ENCODE peak calls at places on chromosomes 13 and 19, in ten cellular contexts. One of them, this sample, is unnamed.
A peak's percentile ranks its signal among the peaks of the same experiment; 100 is the strongest.

GRCh38 chr13:26679945-26680516 is 80.6 kb downstream of the GPR12 start:
- DNase-seq in Calu3: no peak
- DNase-seq in stimulated activated CD4-positive, alpha-beta T cell treated with anti-CD3 and anti-CD28 coated beads, Interleukin-1b, Interleukin-23, amount 100 ng/mL, for 1 hour: no peak
- DNase-seq in stimulated activated naive CD8-positive, alpha-beta T cell treated with anti-CD3 and anti-CD28 coated beads, Interleukin-15, Interleukin-2, amounts not matched to agents 100 U/mL and 50 U/mL, for 24 hours: no peak
- DNase-seq in NCI-H345: no peak
- DNase-seq in AG08395: no peak
- DNase-seq in adrenal gland: no peak
- DNase-seq in GM23248: no peak
- DNase-seq in NCI-H187 treated with DMSO at 0.1 percent for 48 hours: no peak
- DNase-seq in foreskin keratinocyte: no peak
- DNase-seq in this sample: peak; percentile 27

GRCh38 chr13:44764334-44764733 is 188.2 kb upstream of the TSC22D1 start:
- DNase-seq in Calu3: peak; percentile 43
- DNase-seq in stimulated activated CD4-positive, alpha-beta T cell treated with anti-CD3 and anti-CD28 coated beads, Interleukin-1b, Interleukin-23, amount 100 ng/mL, for 1 hour: no peak
- DNase-seq in stimulated activated naive CD8-positive, alpha-beta T cell treated with anti-CD3 and anti-CD28 coated beads, Interleukin-15, Interleukin-2, amounts not matched to agents 100 U/mL and 50 U/mL, for 24 hours: no peak
- DNase-seq in NCI-H345: no peak
- DNase-seq in AG08395: no peak
- DNase-seq in adrenal gland: peak; percentile 47
- DNase-seq in GM23248: no peak
- DNase-seq in NCI-H187 treated with DMSO at 0.1 percent for 48 hours: no peak
- DNase-seq in foreskin keratinocyte: no peak
- DNase-seq in this sample: no peak

GRCh38 chr19:18428837-18429674 is 8.9 kb downstream of the ISYNA1 start:
- DNase-seq in Calu3: no peak
- DNase-seq in stimulated activated CD4-positive, alpha-beta T cell treated with anti-CD3 and anti-CD28 coated beads, Interleukin-1b, Interleukin-23, amount 100 ng/mL, for 1 hour: no peak
- DNase-seq in stimulated activated naive CD8-positive, alpha-beta T cell treated with anti-CD3 and anti-CD28 coated beads, Interleukin-15, Interleukin-2, amounts not matched to agents 100 U/mL and 50 U/mL, for 24 hours: peak; percentile 88
- DNase-seq in NCI-H345: peak; percentile 87
- DNase-seq in AG08395: peak; percentile 93
- DNase-seq in adrenal gland: peak; percentile 82
- DNase-seq in GM23248: peak; percentile 97
- DNase-seq in NCI-H187 treated with DMSO at 0.1 percent for 48 hours: no peak
- DNase-seq in foreskin keratinocyte: no peak
- DNase-seq in this sample: no peak

GRCh38 chr19:39160889-39161672 is 35.5 kb downstream of the PAK4 start:
- DNase-seq in Calu3: no peak
- DNase-seq in stimulated activated CD4-positive, alpha-beta T cell treated with anti-CD3 and anti-CD28 coated beads, Interleukin-1b, Interleukin-23, amount 100 ng/mL, for 1 hour: no peak
- DNase-seq in stimulated activated naive CD8-positive, alpha-beta T cell treated with anti-CD3 and anti-CD28 coated beads, Interleukin-15, Interleukin-2, amounts not matched to agents 100 U/mL and 50 U/mL, for 24 hours: no peak
- DNase-seq in NCI-H345: no peak
- DNase-seq in AG08395: no peak
- DNase-seq in adrenal gland: peak; percentile 57
- DNase-seq in GM23248: peak; percentile 15
- DNase-seq in NCI-H187 treated with DMSO at 0.1 percent for 48 hours: no peak
- DNase-seq in foreskin keratinocyte: no peak
- DNase-seq in this sample: no peak

GRCh38 chr19:41095703-41096102 is 7.5 kb downstream of the CYP2A13 start:
- DNase-seq in Calu3: no peak
- DNase-seq in stimulated activated CD4-positive, alpha-beta T cell treated with anti-CD3 and anti-CD28 coated beads, Interleukin-1b, Interleukin-23, amount 100 ng/mL, for 1 hour: no peak
- DNase-seq in stimulated activated naive CD8-positive, alpha-beta T cell treated with anti-CD3 and anti-CD28 coated beads, Interleukin-15, Interleukin-2, amounts not matched to agents 100 U/mL and 50 U/mL, for 24 hours: no peak
- DNase-seq in NCI-H345: no peak
- DNase-seq in AG08395: no peak
- DNase-seq in adrenal gland: no peak
- DNase-seq in GM23248: no peak
- DNase-seq in NCI-H187 treated with DMSO at 0.1 percent for 48 hours: no peak
- DNase-seq in foreskin keratinocyte: no peak
- DNase-seq in this sample: no peak

GRCh38 chr19:48043675-48044258 is at the start of gene CABP5:
- DNase-seq in Calu3: no peak
- DNase-seq in stimulated activated CD4-positive, alpha-beta T cell treated with anti-CD3 and anti-CD28 coated beads, Interleukin-1b, Interleukin-23, amount 100 ng/mL, for 1 hour: no peak
- DNase-seq in stimulated activated naive CD8-positive, alpha-beta T cell treated with anti-CD3 and anti-CD28 coated beads, Interleukin-15, Interleukin-2, amounts not matched to agents 100 U/mL and 50 U/mL, for 24 hours: no peak
- DNase-seq in NCI-H345: no peak
- DNase-seq in AG08395: no peak
- DNase-seq in adrenal gland: no peak
- DNase-seq in GM23248: no peak
- DNase-seq in NCI-H187 treated with DMSO at 0.1 percent for 48 hours: no peak
- DNase-seq in foreskin keratinocyte: no peak
- DNase-seq in this sample: no peak

GRCh38 chr19:47330466-47330869 is 1.5 kb upstream of the C5AR2 start:
- DNase-seq in Calu3: no peak
- DNase-seq in stimulated activated CD4-positive, alpha-beta T cell treated with anti-CD3 and anti-CD28 coated beads, Interleukin-1b, Interleukin-23, amount 100 ng/mL, for 1 hour: no peak
- DNase-seq in stimulated activated naive CD8-positive, alpha-beta T cell treated with anti-CD3 and anti-CD28 coated beads, Interleukin-15, Interleukin-2, amounts not matched to agents 100 U/mL and 50 U/mL, for 24 hours: no peak
- DNase-seq in NCI-H345: no peak
- DNase-seq in AG08395: no peak
- DNase-seq in adrenal gland: peak; percentile 42
- DNase-seq in GM23248: no peak
- DNase-seq in NCI-H187 treated with DMSO at 0.1 percent for 48 hours: no peak
- DNase-seq in foreskin keratinocyte: no peak
- DNase-seq in this sample: no peak

GRCh38 chr19:48841571-48841970 is 5.3 kb upstream of the HSD17B14 start:
- DNase-seq in Calu3: no peak
- DNase-seq in stimulated activated CD4-positive, alpha-beta T cell treated with anti-CD3 and anti-CD28 coated beads, Interleukin-1b, Interleukin-23, amount 100 ng/mL, for 1 hour: no peak
- DNase-seq in stimulated activated naive CD8-positive, alpha-beta T cell treated with anti-CD3 and anti-CD28 coated beads, Interleukin-15, Interleukin-2, amounts not matched to agents 100 U/mL and 50 U/mL, for 24 hours: no peak
- DNase-seq in NCI-H345: no peak
- DNase-seq in AG08395: no peak
- DNase-seq in adrenal gland: no peak
- DNase-seq in GM23248: no peak
- DNase-seq in NCI-H187 treated with DMSO at 0.1 percent for 48 hours: no peak
- DNase-seq in foreskin keratinocyte: no peak
- DNase-seq in this sample: no peak

GRCh38 chr13:64924401-64924800 is 2305.7 kb downstream of the PCDH9 start:
- DNase-seq in Calu3: no peak
- DNase-seq in stimulated activated CD4-positive, alpha-beta T cell treated with anti-CD3 and anti-CD28 coated beads, Interleukin-1b, Interleukin-23, amount 100 ng/mL, for 1 hour: no peak
- DNase-seq in stimulated activated naive CD8-positive, alpha-beta T cell treated with anti-CD3 and anti-CD28 coated beads, Interleukin-15, Interleukin-2, amounts not matched to agents 100 U/mL and 50 U/mL, for 24 hours: no peak
- DNase-seq in NCI-H345: no peak
- DNase-seq in AG08395: no peak
- DNase-seq in adrenal gland: no peak
- DNase-seq in GM23248: no peak
- DNase-seq in NCI-H187 treated with DMSO at 0.1 percent for 48 hours: no peak
- DNase-seq in foreskin keratinocyte: no peak
- DNase-seq in this sample: no peak

GRCh38 chr19:3494051-3494450 is 6.4 kb downstream of the DOHH start:
- DNase-seq in Calu3: no peak
- DNase-seq in stimulated activated CD4-positive, alpha-beta T cell treated with anti-CD3 and anti-CD28 coated beads, Interleukin-1b, Interleukin-23, amount 100 ng/mL, for 1 hour: no peak
- DNase-seq in stimulated activated naive CD8-positive, alpha-beta T cell treated with anti-CD3 and anti-CD28 coated beads, Interleukin-15, Interleukin-2, amounts not matched to agents 100 U/mL and 50 U/mL, for 24 hours: peak; percentile 58
- DNase-seq in NCI-H345: no peak
- DNase-seq in AG08395: peak; percentile 82
- DNase-seq in adrenal gland: no peak
- DNase-seq in GM23248: no peak
- DNase-seq in NCI-H187 treated with DMSO at 0.1 percent for 48 hours: no peak
- DNase-seq in foreskin keratinocyte: no peak
- DNase-seq in this sample: no peak

GRCh38 chr19:18726417-18726767 is 42.9 kb downstream of the CRTC1 start:
- DNase-seq in Calu3: no peak
- DNase-seq in stimulated activated CD4-positive, alpha-beta T cell treated with anti-CD3 and anti-CD28 coated beads, Interleukin-1b, Interleukin-23, amount 100 ng/mL, for 1 hour: no peak
- DNase-seq in stimulated activated naive CD8-positive, alpha-beta T cell treated with anti-CD3 and anti-CD28 coated beads, Interleukin-15, Interleukin-2, amounts not matched to agents 100 U/mL and 50 U/mL, for 24 hours: no peak
- DNase-seq in NCI-H345: no peak
- DNase-seq in AG08395: no peak
- DNase-seq in adrenal gland: no peak
- DNase-seq in GM23248: peak; percentile 12
- DNase-seq in NCI-H187 treated with DMSO at 0.1 percent for 48 hours: no peak
- DNase-seq in foreskin keratinocyte: no peak
- DNase-seq in this sample: no peak